ENCODE peak calls at places on chromosomes 3 and 15, in seven cellular contexts. G is endodermal cell; I is effector CD4-positive, alpha-beta T cell; Y is T-helper 9 cell; F is pancreas; D is stimulated activated CD8-positive, alpha-beta memory T cell treated with anti-CD3 and anti-CD28 coated beads, Interleukin-4, amount 100 ng/mL, for 1 hour; T is GM13977. J is an unnamed sample.

GRCh38 chr3:57986261-57986660 is 22.0 kb upstream of the FLNB start:
- DNase-seq in F (no peak), T (no peak), Y (no peak), I (no peak), G (no peak), D (no peak), J (no peak)

GRCh38 chr15:88800026-88800425 is 3.2 kb upstream of the ACAN start:
- DNase-seq in T (no peak), F (no peak), Y (no peak), I (no peak), G (no peak), D (no peak), J (no peak)

GRCh38 chr15:42184313-42184712 is 23.8 kb downstream of the VPS39 start:
- DNase-seq in T (peak), Y (no peak), D (no peak), I (no peak), G (no peak), F (no peak), J (no peak)

GRCh38 chr3:23406576-23406975 is 203.4 kb downstream of the UBE2E2 start:
- DNase-seq in I (no peak), T (no peak), F (no peak), D (no peak), G (no peak), Y (no peak), J (no peak)

GRCh38 chr3:33093847-33094246 is 3.1 kb downstream of the GLB1 start:
- DNase-seq in G (peak), D (no peak), I (no peak), Y (no peak), F (no peak), T (no peak), J (no peak)

GRCh38 chr3:188558343-188559068 is 404.5 kb downstream of the LPP start:
- DNase-seq in F (no peak), I (no peak), T (no peak), Y (no peak), G (no peak), D (no peak), J (no peak)

GRCh38 chr3:131995936-131996335 is 38.9 kb downstream of the CPNE4 start:
- DNase-seq in Y (no peak), T (no peak), I (no peak), G (no peak), F (no peak), D (no peak), J (no peak)

GRCh38 chr3:120506828-120507774 is 56.3 kb upstream of the FSTL1 start:
- DNase-seq in Y (no peak), I (no peak), F (no peak), D (no peak), G (peak), T (no peak), J (no peak)

GRCh38 chr3:150409125-150409526 is 1.0 kb downstream of the TSC22D2 start:
- DNase-seq in I (no peak), F (no peak), G (no peak), Y (no peak), T (no peak), D (no peak), J (no peak)

GRCh38 chr3:49022751-49023171 is 840 bp downstream of the NDUFAF3 start:
- DNase-seq in F (no peak), Y (no peak), D (no peak), T (no peak), I (no peak), G (peak), J (no peak)

GRCh38 chr3:134471521-134472193 is 14.1 kb downstream of the ANAPC13 start:
- DNase-seq in T (no peak), D (no peak), F (no peak), G (no peak), I (no peak), Y (no peak), J (no peak)

GRCh38 chr15:90592144-90592887 is 62.6 kb downstream of the CRTC3 start:
- DNase-seq in T (no peak), D (no peak), I (no peak), G (no peak), F (no peak), Y (no peak), J (no peak)

GRCh38 chr3:129343643-129344360 is 65.1 kb downstream of the HMCES start:
- DNase-seq in D (no peak), I (no peak), G (peak), T (peak), Y (peak), F (peak), J (no peak)

GRCh38 chr3:105580551-105580950 is 213.8 kb downstream of the ALCAM start:
- DNase-seq in Y (no peak), F (no peak), I (no peak), T (no peak), G (no peak), D (no peak), J (no peak)

GRCh38 chr3:40414270-40414669 is 27.3 kb downstream of the ENTPD3 start:
- DNase-seq in G (no peak), D (no peak), Y (no peak), I (no peak), T (no peak), F (no peak), J (no peak)

GRCh38 chr15:66110788-66111187 is 142.8 kb downstream of the MEGF11 start:
- DNase-seq in Y (no peak), T (peak), I (no peak), F (peak), G (no peak), D (no peak), J (no peak)

GRCh38 chr3:152364237-152364636 is 95.5 kb downstream of the MBNL1 start:
- DNase-seq in D (no peak), I (no peak), Y (no peak), T (no peak), G (no peak), F (no peak), J (no peak)

GRCh38 chr3:143935678-143936077 is 35.9 kb upstream of the DIPK2A start:
- DNase-seq in G (no peak), D (no peak), Y (no peak), T (no peak), F (no peak), I (no peak), J (no peak)

GRCh38 chr3:177410734-177411133 is 213.5 kb upstream of the TBL1XR1 start:
- DNase-seq in Y (no peak), D (no peak), F (no peak), I (no peak), G (no peak), T (no peak), J (no peak)

GRCh38 chr15:95911570-95912279 is 418.8 kb upstream of the NR2F2 start:
- DNase-seq in T (no peak), Y (no peak), F (no peak), G (peak), D (no peak), I (no peak), J (no peak)

GRCh38 chr3:58205981-58206380 is 4.8 kb downstream of the DNASE1L3 start:
- DNase-seq in G (peak), F (no peak), D (no peak), Y (no peak), T (no peak), I (no peak), J (no peak)

GRCh38 chr3:30581067-30581585 is 25.3 kb upstream of the TGFBR2 start:
- DNase-seq in I (no peak), G (no peak), D (no peak), F (no peak), Y (no peak), T (no peak), J (no peak)

GRCh38 chr3:123750659-123751420 is 133.3 kb downstream of the MYLK start:
- DNase-seq in F (no peak), T (no peak), D (no peak), Y (no peak), G (peak), I (no peak), J (no peak)

GRCh38 chr3:64417816-64418215 is 192.6 kb upstream of the PRICKLE2 start:
- DNase-seq in F (no peak), I (no peak), G (peak), T (no peak), D (no peak), Y (no peak), J (no peak)

GRCh38 chr3:15768421-15769255 is 29.1 kb downstream of the ANKRD28 start:
- DNase-seq in Y (no peak), D (no peak), I (no peak), F (no peak), T (peak), G (no peak), J (no peak)

GRCh38 chr15:62868507-62868906 is 174.0 kb upstream of the TPM1 start:
- DNase-seq in G (peak), T (no peak), D (no peak), I (no peak), F (no peak), Y (no peak), J (no peak)

GRCh38 chr3:13037458-13038117 is 35.6 kb downstream of the IQSEC1 start:
- DNase-seq in F (no peak), T (no peak), Y (no peak), I (no peak), G (no peak), D (no peak), J (no peak)

GRCh38 chr15:66476535-66476934 is 21.0 kb downstream of the SNAPC5 start:
- DNase-seq in T (no peak), F (no peak), D (no peak), I (no peak), Y (no peak), G (no peak), J (no peak)

GRCh38 chr3:101466465-101467309 is 46.3 kb downstream of the SENP7 start:
- DNase-seq in F (no peak), G (peak), T (no peak), I (no peak), Y (no peak), D (no peak), J (peak)

J was measured in effector CD8-positive, alpha-beta T cell.